ENCODE peak calls at places on chromosomes 6 and 20, in nine cellular contexts. One of them, this sample, is unnamed.

GRCh38 chr6:30411515-30412207 is 66.7 kb downstream of the RPP21 start:
- DNase-seq in pancreas: peak; percentile 27
- DNase-seq in GM06990: peak; percentile 14
- DNase-seq in A673: peak; percentile 74
- DNase-seq in fibroblast of the aortic adventitia: peak; percentile 39
- DNase-seq in brain microvascular endothelial cell: peak; percentile 38
- DNase-seq in AG10803: peak; percentile 43
- DNase-seq in HFF-Myc: peak; percentile 9
- DNase-seq in fibroblast of pulmonary artery: peak; percentile 59
- DNase-seq in this sample: no peak

GRCh38 chr20:10429443-10429981 is 4.5 kb downstream of the MKKS start:
- DNase-seq in A673: no peak
- DNase-seq in GM06990: no peak
- DNase-seq in fibroblast of the aortic adventitia: no peak
- DNase-seq in fibroblast of pulmonary artery: no peak
- DNase-seq in HFF-Myc: no peak
- DNase-seq in brain microvascular endothelial cell: no peak
- DNase-seq in AG10803: no peak
- DNase-seq in pancreas: no peak
- DNase-seq in this sample: no peak

GRCh38 chr6:33276864-33277662 is at the start of gene B3GALT4:
- DNase-seq in A673: peak; percentile 85
- DNase-seq in brain microvascular endothelial cell: peak; percentile 44
- DNase-seq in HFF-Myc: peak; percentile 71
- DNase-seq in pancreas: peak; percentile 53
- DNase-seq in GM06990: peak; percentile 94
- DNase-seq in AG10803: peak; percentile 61
- DNase-seq in fibroblast of the aortic adventitia: peak; percentile 54
- DNase-seq in fibroblast of pulmonary artery: peak; percentile 60
- DNase-seq in this sample: peak; percentile 52

GRCh38 chr6:163341224-163341623 is 73.3 kb upstream of the QKI start:
- DNase-seq in GM06990: no peak
- DNase-seq in brain microvascular endothelial cell: no peak
- DNase-seq in HFF-Myc: no peak
- DNase-seq in AG10803: no peak
- DNase-seq in pancreas: no peak
- DNase-seq in fibroblast of pulmonary artery: no peak
- DNase-seq in fibroblast of the aortic adventitia: no peak
- DNase-seq in A673: no peak
- DNase-seq in this sample: no peak

GRCh38 chr6:39102024-39102820 is 12.8 kb downstream of the SAYSD1 start:
- DNase-seq in pancreas: peak; percentile 29
- DNase-seq in fibroblast of the aortic adventitia: peak; percentile 94
- DNase-seq in brain microvascular endothelial cell: peak; percentile 40
- DNase-seq in GM06990: peak; percentile 51
- DNase-seq in HFF-Myc: no peak
- DNase-seq in fibroblast of pulmonary artery: peak; percentile 81
- DNase-seq in A673: no peak
- DNase-seq in AG10803: peak; percentile 72
- DNase-seq in this sample: no peak

GRCh38 chr20:59776626-59777320 is 156.7 kb downstream of the SYCP2 start:
- DNase-seq in A673: no peak
- DNase-seq in HFF-Myc: no peak
- DNase-seq in fibroblast of pulmonary artery: no peak
- DNase-seq in brain microvascular endothelial cell: no peak
- DNase-seq in GM06990: no peak
- DNase-seq in pancreas: no peak
- DNase-seq in fibroblast of the aortic adventitia: no peak
- DNase-seq in AG10803: no peak
- DNase-seq in this sample: no peak

GRCh38 chr6:132153221-132153896 is 202.2 kb upstream of the CCN2 start:
- DNase-seq in A673: no peak
- DNase-seq in brain microvascular endothelial cell: peak; percentile 93
- DNase-seq in fibroblast of the aortic adventitia: peak; percentile 94
- DNase-seq in GM06990: no peak
- DNase-seq in HFF-Myc: peak; percentile 88
- DNase-seq in pancreas: no peak
- DNase-seq in AG10803: peak; percentile 100
- DNase-seq in fibroblast of pulmonary artery: peak; percentile 79
- DNase-seq in this sample: no peak

GRCh38 chr20:58618694-58619540 is 32.2 kb upstream of the STX16 start:
- DNase-seq in HFF-Myc: no peak
- DNase-seq in pancreas: no peak
- DNase-seq in A673: no peak
- DNase-seq in AG10803: peak; percentile 88
- DNase-seq in fibroblast of the aortic adventitia: peak; percentile 86
- DNase-seq in fibroblast of pulmonary artery: peak; percentile 70
- DNase-seq in GM06990: no peak
- DNase-seq in brain microvascular endothelial cell: peak; percentile 88
- DNase-seq in this sample: no peak

GRCh38 chr6:134438825-134439224 is 120.9 kb upstream of the SGK1 start:
- DNase-seq in AG10803: no peak
- DNase-seq in A673: no peak
- DNase-seq in HFF-Myc: no peak
- DNase-seq in fibroblast of the aortic adventitia: no peak
- DNase-seq in brain microvascular endothelial cell: no peak
- DNase-seq in GM06990: no peak
- DNase-seq in fibroblast of pulmonary artery: no peak
- DNase-seq in pancreas: no peak
- DNase-seq in this sample: no peak

GRCh38 chr6:170294813-170295518 is 4.1 kb upstream of the DLL1 start:
- DNase-seq in brain microvascular endothelial cell: no peak
- DNase-seq in pancreas: no peak
- DNase-seq in GM06990: no peak
- DNase-seq in HFF-Myc: no peak
- DNase-seq in A673: no peak
- DNase-seq in AG10803: no peak
- DNase-seq in fibroblast of the aortic adventitia: no peak
- DNase-seq in fibroblast of pulmonary artery: no peak
- DNase-seq in this sample: no peak

GRCh38 chr6:43803783-43804549 is 34.0 kb downstream of the VEGFA start:
- DNase-seq in fibroblast of the aortic adventitia: peak; percentile 31
- DNase-seq in pancreas: peak; percentile 60
- DNase-seq in brain microvascular endothelial cell: no peak
- DNase-seq in fibroblast of pulmonary artery: peak; percentile 33
- DNase-seq in A673: no peak
- DNase-seq in AG10803: peak; percentile 27
- DNase-seq in HFF-Myc: no peak
- DNase-seq in GM06990: no peak
- DNase-seq in this sample: no peak

GRCh38 chr6:63556369-63556768 is 15.9 kb upstream of the LOC128125822 start:
- DNase-seq in HFF-Myc: no peak
- DNase-seq in AG10803: no peak
- DNase-seq in GM06990: no peak
- DNase-seq in brain microvascular endothelial cell: no peak
- DNase-seq in fibroblast of pulmonary artery: no peak
- DNase-seq in pancreas: no peak
- DNase-seq in fibroblast of the aortic adventitia: no peak
- DNase-seq in A673: no peak
- DNase-seq in this sample: no peak

GRCh38 chr20:48332555-48332954 is 495.2 kb downstream of the PREX1 start:
- DNase-seq in fibroblast of the aortic adventitia: no peak
- DNase-seq in pancreas: no peak
- DNase-seq in fibroblast of pulmonary artery: no peak
- DNase-seq in GM06990: no peak
- DNase-seq in HFF-Myc: peak; percentile 32
- DNase-seq in brain microvascular endothelial cell: no peak
- DNase-seq in AG10803: no peak
- DNase-seq in A673: no peak
- DNase-seq in this sample: no peak

GRCh38 chr20:54219751-54220426 is 12.0 kb downstream of the PFDN4 start:
- DNase-seq in brain microvascular endothelial cell: no peak
- DNase-seq in pancreas: no peak
- DNase-seq in A673: peak; percentile 62
- DNase-seq in HFF-Myc: no peak
- DNase-seq in fibroblast of pulmonary artery: peak; percentile 77
- DNase-seq in fibroblast of the aortic adventitia: peak; percentile 84
- DNase-seq in AG10803: peak; percentile 52
- DNase-seq in GM06990: no peak
- DNase-seq in this sample: no peak

GRCh38 chr6:29829766-29830165 is 2.1 kb downstream of the HLA-G start:
- DNase-seq in pancreas: no peak
- DNase-seq in A673: no peak
- DNase-seq in fibroblast of pulmonary artery: no peak
- DNase-seq in GM06990: no peak
- DNase-seq in AG10803: no peak
- DNase-seq in brain microvascular endothelial cell: no peak
- DNase-seq in fibroblast of the aortic adventitia: no peak
- DNase-seq in HFF-Myc: no peak
- DNase-seq in this sample: no peak

DNA sequence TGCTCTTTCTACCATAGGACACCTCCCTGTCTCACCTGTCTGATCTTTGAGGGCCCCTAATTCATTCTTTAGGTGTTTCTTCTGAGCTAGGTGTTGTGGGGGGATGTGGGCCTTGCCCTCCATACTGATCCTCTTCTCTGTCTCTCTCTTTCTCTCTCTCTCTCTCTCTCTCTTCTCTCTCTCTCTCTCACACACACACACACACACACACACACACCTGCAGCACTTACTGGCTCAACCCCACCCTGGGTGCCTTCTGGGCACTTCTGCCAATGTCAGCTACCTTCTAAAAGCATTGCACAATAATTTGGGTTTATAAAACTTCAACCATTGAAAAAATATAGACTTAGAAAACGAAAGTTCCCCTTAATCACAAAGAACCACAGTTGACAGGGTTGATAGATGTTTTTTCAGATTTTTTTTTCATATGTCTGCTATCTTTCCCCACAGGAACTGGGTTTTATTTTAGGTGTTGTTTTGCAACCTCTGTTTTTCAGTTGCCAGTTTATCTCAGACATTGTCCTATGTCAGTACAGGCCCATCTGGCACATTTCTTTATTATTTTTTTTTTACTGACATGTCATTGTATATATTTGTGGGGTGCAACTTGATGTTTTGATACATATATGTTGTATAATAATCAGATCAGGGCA is 28.1 kb downstream of the PKIG start:
- DNase-seq in A673: no peak
- DNase-seq in fibroblast of the aortic adventitia: peak; percentile 35
- DNase-seq in brain microvascular endothelial cell: no peak
- DNase-seq in pancreas: no peak
- DNase-seq in HFF-Myc: no peak
- DNase-seq in fibroblast of pulmonary artery: peak; percentile 18
- DNase-seq in GM06990: no peak
- DNase-seq in AG10803: no peak
- DNase-seq in this sample: no peak
- TF ChIP-seq CTCF in A673: no peak
- TF ChIP-seq CTCF in fibroblast of the aortic adventitia: no peak
- TF ChIP-seq CTCF in brain microvascular endothelial cell: no peak
- TF ChIP-seq CTCF in pancreas: no peak
- TF ChIP-seq CTCF in HFF-Myc: no peak
- TF ChIP-seq CTCF in fibroblast of pulmonary artery: no peak
- TF ChIP-seq CTCF in GM06990: no peak
- TF ChIP-seq CTCF in AG10803: no peak
- TF ChIP-seq CTCF in this sample: no peak

DNA sequence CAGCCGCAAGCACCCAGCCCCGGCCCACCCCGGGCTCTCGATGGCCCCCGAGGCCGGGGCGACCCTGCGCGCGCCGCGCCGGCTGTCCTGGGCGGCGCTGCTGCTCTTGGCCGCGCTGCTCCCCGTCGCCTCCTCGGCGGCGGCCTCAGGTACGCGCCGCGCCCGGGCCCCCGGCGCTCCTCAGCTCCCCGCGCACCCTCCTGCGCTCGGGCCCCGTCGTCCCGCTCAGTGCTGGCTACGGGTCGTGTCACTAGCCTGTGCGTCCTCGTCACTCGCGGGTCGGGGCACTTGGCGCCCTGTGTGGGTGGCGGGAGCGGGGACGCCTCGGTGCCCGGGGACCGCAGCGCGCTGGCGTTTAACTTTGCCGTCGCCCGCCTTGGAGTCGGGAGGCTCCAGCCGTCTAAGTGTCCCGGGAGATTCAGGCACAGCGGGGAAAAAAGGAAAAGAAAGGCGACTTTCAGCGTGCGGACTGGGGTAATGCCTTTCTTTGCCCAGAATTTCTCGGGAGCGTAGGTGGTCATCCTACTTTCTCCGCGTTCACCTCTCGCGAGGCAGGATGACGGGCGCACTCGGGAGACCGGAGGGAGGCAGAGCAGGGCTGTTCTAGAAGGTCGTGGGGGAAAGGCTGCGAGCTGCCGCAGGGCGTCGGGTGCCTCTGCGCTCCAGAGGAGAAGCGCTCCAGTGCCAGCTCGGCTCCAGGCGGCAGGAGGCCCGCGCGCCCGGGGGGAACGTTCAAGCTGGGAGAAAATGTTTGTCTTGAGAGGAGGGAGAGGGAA is 545 bp downstream of the FNDC1 start:
- DNase-seq in HFF-Myc: no peak
- DNase-seq in AG10803: peak; percentile 47
- DNase-seq in brain microvascular endothelial cell: peak; percentile 39
- DNase-seq in fibroblast of the aortic adventitia: peak; percentile 31
- DNase-seq in GM06990: peak; percentile 29
- DNase-seq in A673: peak; percentile 50
- DNase-seq in pancreas: no peak
- DNase-seq in fibroblast of pulmonary artery: peak; percentile 29
- DNase-seq in this sample: no peak
- H3K4me3 ChIP-seq in HFF-Myc: no peak overlapping the region
- H3K4me3 ChIP-seq in AG10803: peak overlapping the region; percentile 60
- H3K4me3 ChIP-seq in brain microvascular endothelial cell: peak overlapping the region; percentile 43
- H3K4me3 ChIP-seq in fibroblast of the aortic adventitia: peak overlapping the region; percentile 37
- H3K4me3 ChIP-seq in GM06990: peak overlapping the region; percentile 20
- H3K4me3 ChIP-seq in A673: peak overlapping the region; percentile 34
- H3K4me3 ChIP-seq in pancreas: no peak overlapping the region
- H3K4me3 ChIP-seq in fibroblast of pulmonary artery: peak overlapping the region; percentile 27
- H3K4me3 ChIP-seq in this sample: no peak overlapping the region

GRCh38 chr20:46023148-46023484 is 5.9 kb upstream of the SLC12A5 start:
- DNase-seq in HFF-Myc: no peak
- DNase-seq in brain microvascular endothelial cell: no peak
- DNase-seq in fibroblast of the aortic adventitia: no peak
- DNase-seq in GM06990: no peak
- DNase-seq in fibroblast of pulmonary artery: no peak
- DNase-seq in A673: no peak
- DNase-seq in AG10803: no peak
- DNase-seq in pancreas: no peak
- DNase-seq in this sample: no peak
- TF ChIP-seq CTCF in HFF-Myc: no peak
- TF ChIP-seq CTCF in brain microvascular endothelial cell: no peak
- TF ChIP-seq CTCF in fibroblast of the aortic adventitia: no peak
- TF ChIP-seq CTCF in GM06990: no peak
- TF ChIP-seq CTCF in fibroblast of pulmonary artery: no peak
- TF ChIP-seq CTCF in A673: no peak
- TF ChIP-seq CTCF in AG10803: no peak
- TF ChIP-seq CTCF in pancreas: no peak
- TF ChIP-seq CTCF in this sample: no peak

DNA sequence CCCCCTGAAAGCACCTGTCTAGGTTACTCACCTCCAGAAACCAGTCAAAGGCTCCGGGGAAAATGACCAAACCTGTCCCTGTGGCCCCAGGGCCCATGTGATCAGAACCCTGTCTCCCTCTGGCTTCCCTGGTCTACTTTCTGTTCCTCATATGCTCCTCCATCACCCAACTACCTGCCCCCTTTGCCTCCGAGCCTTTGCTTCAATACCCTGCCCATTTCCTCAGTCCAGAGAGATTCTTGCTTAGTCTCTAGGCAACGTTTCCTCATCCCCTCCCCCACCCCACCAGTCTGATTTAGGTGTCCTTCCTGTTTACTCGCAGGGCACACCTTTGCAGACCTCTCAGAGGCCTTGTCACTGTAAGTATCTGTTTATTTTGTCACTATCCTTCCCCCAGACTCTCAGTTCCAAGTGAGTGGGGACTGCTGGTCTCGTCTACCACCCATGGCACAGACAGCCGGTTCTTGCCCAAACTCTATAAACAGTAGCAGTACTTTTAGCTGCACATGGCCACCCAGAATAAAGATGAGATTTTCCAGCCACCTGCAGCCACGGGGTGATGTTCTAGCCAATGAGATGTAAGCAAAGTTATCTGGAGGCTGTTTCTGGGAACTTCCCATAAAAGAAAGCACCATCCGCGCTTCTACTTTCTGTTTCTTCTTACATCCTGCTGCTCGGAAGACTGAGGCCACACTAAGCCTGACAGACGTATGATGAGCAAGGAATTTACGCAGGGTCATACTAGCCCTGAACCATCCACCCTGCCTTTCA is 13.3 kb downstream of the ELOVL5 start:
- DNase-seq in A673: no peak
- DNase-seq in AG10803: no peak
- DNase-seq in GM06990: peak; percentile 75
- DNase-seq in fibroblast of the aortic adventitia: no peak
- DNase-seq in fibroblast of pulmonary artery: no peak
- DNase-seq in brain microvascular endothelial cell: no peak
- DNase-seq in pancreas: no peak
- DNase-seq in HFF-Myc: no peak
- DNase-seq in this sample: peak; percentile 89
- H3K4me3 ChIP-seq in A673: no peak overlapping the region
- H3K4me3 ChIP-seq in AG10803: no peak overlapping the region
- H3K4me3 ChIP-seq in GM06990: peak overlapping the region; percentile 55
- H3K4me3 ChIP-seq in fibroblast of the aortic adventitia: no peak overlapping the region
- H3K4me3 ChIP-seq in fibroblast of pulmonary artery: no peak overlapping the region
- H3K4me3 ChIP-seq in brain microvascular endothelial cell: no peak overlapping the region
- H3K4me3 ChIP-seq in pancreas: no peak overlapping the region
- H3K4me3 ChIP-seq in HFF-Myc: no peak overlapping the region
- H3K4me3 ChIP-seq in this sample: peak overlapping the region; percentile 30

This sample was measured in GM12864.